ENCODE peak calls at places on chromosomes 12 and 14, in eight cellular contexts. One of them, this sample, is unnamed.

GRCh38 chr12:22625671-22626251 is 790 bp downstream of the ETNK1 start:
- DNase-seq in foreskin fibroblast: peak
- DNase-seq in CD4-positive, CD25-positive, alpha-beta regulatory T cell: peak
- DNase-seq in GM23248: peak
- DNase-seq in activated CD4-positive, alpha-beta T cell treated with anti-CD3 and anti-CD28 coated beads for 1 hour: no peak
- DNase-seq in HEK293T: peak
- DNase-seq in HTR-8/SVneo: peak
- DNase-seq in NCI-H2107: peak
- DNase-seq in this sample: peak

GRCh38 chr14:90445011-90445410 is 48.2 kb downstream of the CALM1 start:
- DNase-seq in foreskin fibroblast: no peak
- DNase-seq in CD4-positive, CD25-positive, alpha-beta regulatory T cell: no peak
- DNase-seq in GM23248: no peak
- DNase-seq in activated CD4-positive, alpha-beta T cell treated with anti-CD3 and anti-CD28 coated beads for 1 hour: no peak
- DNase-seq in HEK293T: no peak
- DNase-seq in HTR-8/SVneo: no peak
- DNase-seq in NCI-H2107: no peak
- DNase-seq in this sample: no peak

GRCh38 chr12:131721548-131721947 is 10.7 kb downstream of the SFSWAP start:
- DNase-seq in foreskin fibroblast: no peak
- DNase-seq in CD4-positive, CD25-positive, alpha-beta regulatory T cell: no peak
- DNase-seq in GM23248: no peak
- DNase-seq in activated CD4-positive, alpha-beta T cell treated with anti-CD3 and anti-CD28 coated beads for 1 hour: no peak
- DNase-seq in HEK293T: no peak
- DNase-seq in HTR-8/SVneo: no peak
- DNase-seq in NCI-H2107: no peak
- DNase-seq in this sample: no peak

GRCh38 chr12:45660330-45660729 is 69.2 kb upstream of the ARID2 start:
- DNase-seq in foreskin fibroblast: peak
- DNase-seq in CD4-positive, CD25-positive, alpha-beta regulatory T cell: no peak
- DNase-seq in GM23248: peak
- DNase-seq in activated CD4-positive, alpha-beta T cell treated with anti-CD3 and anti-CD28 coated beads for 1 hour: no peak
- DNase-seq in HEK293T: no peak
- DNase-seq in HTR-8/SVneo: peak
- DNase-seq in NCI-H2107: no peak
- DNase-seq in this sample: no peak

GRCh38 chr12:2797721-2798418 is 3.1 kb downstream of the FKBP4 start:
- DNase-seq in foreskin fibroblast: no peak
- DNase-seq in CD4-positive, CD25-positive, alpha-beta regulatory T cell: no peak
- DNase-seq in GM23248: peak
- DNase-seq in activated CD4-positive, alpha-beta T cell treated with anti-CD3 and anti-CD28 coated beads for 1 hour: no peak
- DNase-seq in HEK293T: no peak
- DNase-seq in HTR-8/SVneo: no peak
- DNase-seq in NCI-H2107: no peak
- DNase-seq in this sample: no peak

GRCh38 chr12:53061404-53062010 is 11.6 kb downstream of the TNS2 start:
- DNase-seq in foreskin fibroblast: no peak
- DNase-seq in CD4-positive, CD25-positive, alpha-beta regulatory T cell: no peak
- DNase-seq in GM23248: no peak
- DNase-seq in activated CD4-positive, alpha-beta T cell treated with anti-CD3 and anti-CD28 coated beads for 1 hour: no peak
- DNase-seq in HEK293T: no peak
- DNase-seq in HTR-8/SVneo: no peak
- DNase-seq in NCI-H2107: peak
- DNase-seq in this sample: peak

GRCh38 chr12:111100003-111100402 is 179.6 kb upstream of the MYL2 start:
- DNase-seq in foreskin fibroblast: no peak
- DNase-seq in CD4-positive, CD25-positive, alpha-beta regulatory T cell: no peak
- DNase-seq in GM23248: no peak
- DNase-seq in activated CD4-positive, alpha-beta T cell treated with anti-CD3 and anti-CD28 coated beads for 1 hour: no peak
- DNase-seq in HEK293T: no peak
- DNase-seq in HTR-8/SVneo: no peak
- DNase-seq in NCI-H2107: no peak
- DNase-seq in this sample: no peak

GRCh38 chr12:76859621-76860020 is 19.2 kb downstream of the CSRP2 start:
- DNase-seq in foreskin fibroblast: no peak
- DNase-seq in CD4-positive, CD25-positive, alpha-beta regulatory T cell: no peak
- DNase-seq in GM23248: no peak
- DNase-seq in activated CD4-positive, alpha-beta T cell treated with anti-CD3 and anti-CD28 coated beads for 1 hour: no peak
- DNase-seq in HEK293T: no peak
- DNase-seq in HTR-8/SVneo: no peak
- DNase-seq in NCI-H2107: no peak
- DNase-seq in this sample: no peak

GRCh38 chr14:85867450-85867849 is 337.5 kb downstream of the FLRT2 start:
- DNase-seq in foreskin fibroblast: no peak
- DNase-seq in CD4-positive, CD25-positive, alpha-beta regulatory T cell: no peak
- DNase-seq in GM23248: no peak
- DNase-seq in activated CD4-positive, alpha-beta T cell treated with anti-CD3 and anti-CD28 coated beads for 1 hour: no peak
- DNase-seq in HEK293T: no peak
- DNase-seq in HTR-8/SVneo: no peak
- DNase-seq in NCI-H2107: no peak
- DNase-seq in this sample: no peak

GRCh38 chr14:47438650-47439140 is 236.7 kb downstream of the MDGA2 start:
- DNase-seq in foreskin fibroblast: no peak
- DNase-seq in CD4-positive, CD25-positive, alpha-beta regulatory T cell: no peak
- DNase-seq in GM23248: no peak
- DNase-seq in activated CD4-positive, alpha-beta T cell treated with anti-CD3 and anti-CD28 coated beads for 1 hour: no peak
- DNase-seq in HEK293T: no peak
- DNase-seq in HTR-8/SVneo: peak
- DNase-seq in NCI-H2107: no peak
- DNase-seq in this sample: no peak

GRCh38 chr12:64320611-64321010 is 69.9 kb downstream of the C12orf56 start:
- DNase-seq in foreskin fibroblast: no peak
- DNase-seq in CD4-positive, CD25-positive, alpha-beta regulatory T cell: no peak
- DNase-seq in GM23248: no peak
- DNase-seq in activated CD4-positive, alpha-beta T cell treated with anti-CD3 and anti-CD28 coated beads for 1 hour: no peak
- DNase-seq in HEK293T: no peak
- DNase-seq in HTR-8/SVneo: no peak
- DNase-seq in NCI-H2107: no peak
- DNase-seq in this sample: no peak

GRCh38 chr14:76019676-76020075 is 34.1 kb downstream of the IFT43 start:
- DNase-seq in foreskin fibroblast: no peak
- DNase-seq in CD4-positive, CD25-positive, alpha-beta regulatory T cell: no peak
- DNase-seq in GM23248: no peak
- DNase-seq in activated CD4-positive, alpha-beta T cell treated with anti-CD3 and anti-CD28 coated beads for 1 hour: no peak
- DNase-seq in HEK293T: no peak
- DNase-seq in HTR-8/SVneo: no peak
- DNase-seq in NCI-H2107: no peak
- DNase-seq in this sample: no peak

GRCh38 chr12:43882578-43883178 is 46.8 kb downstream of the TMEM117 start:
- DNase-seq in foreskin fibroblast: peak
- DNase-seq in CD4-positive, CD25-positive, alpha-beta regulatory T cell: peak
- DNase-seq in GM23248: peak
- DNase-seq in activated CD4-positive, alpha-beta T cell treated with anti-CD3 and anti-CD28 coated beads for 1 hour: no peak
- DNase-seq in HEK293T: peak
- DNase-seq in HTR-8/SVneo: peak
- DNase-seq in NCI-H2107: peak
- DNase-seq in this sample: peak

GRCh38 chr12:2358986-2359658 is 306.3 kb downstream of the CACNA1C start:
- DNase-seq in foreskin fibroblast: no peak
- DNase-seq in CD4-positive, CD25-positive, alpha-beta regulatory T cell: no peak
- DNase-seq in GM23248: no peak
- DNase-seq in activated CD4-positive, alpha-beta T cell treated with anti-CD3 and anti-CD28 coated beads for 1 hour: no peak
- DNase-seq in HEK293T: no peak
- DNase-seq in HTR-8/SVneo: no peak
- DNase-seq in NCI-H2107: no peak
- DNase-seq in this sample: no peak

GRCh38 chr14:59208224-59208814 is 19.9 kb downstream of the DAAM1 start:
- DNase-seq in foreskin fibroblast: peak
- DNase-seq in CD4-positive, CD25-positive, alpha-beta regulatory T cell: no peak
- DNase-seq in GM23248: peak
- DNase-seq in activated CD4-positive, alpha-beta T cell treated with anti-CD3 and anti-CD28 coated beads for 1 hour: no peak
- DNase-seq in HEK293T: no peak
- DNase-seq in HTR-8/SVneo: peak
- DNase-seq in NCI-H2107: no peak
- DNase-seq in this sample: no peak

GRCh38 chr14:49879683-49880204 is 13.1 kb upstream of the ARF6 start:
- DNase-seq in foreskin fibroblast: no peak
- DNase-seq in CD4-positive, CD25-positive, alpha-beta regulatory T cell: peak
- DNase-seq in GM23248: peak
- DNase-seq in activated CD4-positive, alpha-beta T cell treated with anti-CD3 and anti-CD28 coated beads for 1 hour: peak
- DNase-seq in HEK293T: peak
- DNase-seq in HTR-8/SVneo: peak
- DNase-seq in NCI-H2107: peak
- DNase-seq in this sample: peak

GRCh38 chr14:76257842-76258397 is 106.2 kb downstream of the GPATCH2L start:
- DNase-seq in foreskin fibroblast: no peak
- DNase-seq in CD4-positive, CD25-positive, alpha-beta regulatory T cell: no peak
- DNase-seq in GM23248: no peak
- DNase-seq in activated CD4-positive, alpha-beta T cell treated with anti-CD3 and anti-CD28 coated beads for 1 hour: no peak
- DNase-seq in HEK293T: no peak
- DNase-seq in HTR-8/SVneo: no peak
- DNase-seq in NCI-H2107: peak
- DNase-seq in this sample: no peak

GRCh38 chr12:40224439-40225291 is at the start of gene LRRK2:
- DNase-seq in foreskin fibroblast: peak
- DNase-seq in CD4-positive, CD25-positive, alpha-beta regulatory T cell: peak
- DNase-seq in GM23248: peak
- DNase-seq in activated CD4-positive, alpha-beta T cell treated with anti-CD3 and anti-CD28 coated beads for 1 hour: peak
- DNase-seq in HEK293T: peak
- DNase-seq in HTR-8/SVneo: peak
- DNase-seq in NCI-H2107: no peak
- DNase-seq in this sample: no peak

GRCh38 chr12:57766464-57767311 is at the start of gene CYP27B1:
- DNase-seq in foreskin fibroblast: no peak
- DNase-seq in CD4-positive, CD25-positive, alpha-beta regulatory T cell: no peak
- DNase-seq in GM23248: peak
- DNase-seq in activated CD4-positive, alpha-beta T cell treated with anti-CD3 and anti-CD28 coated beads for 1 hour: no peak
- DNase-seq in HEK293T: no peak
- DNase-seq in HTR-8/SVneo: peak
- DNase-seq in NCI-H2107: no peak
- DNase-seq in this sample: no peak

GRCh38 chr12:12976366-12976765 is 23.7 kb downstream of the HEBP1 start:
- DNase-seq in foreskin fibroblast: peak
- DNase-seq in CD4-positive, CD25-positive, alpha-beta regulatory T cell: no peak
- DNase-seq in GM23248: peak
- DNase-seq in activated CD4-positive, alpha-beta T cell treated with anti-CD3 and anti-CD28 coated beads for 1 hour: no peak
- DNase-seq in HEK293T: no peak
- DNase-seq in HTR-8/SVneo: no peak
- DNase-seq in NCI-H2107: no peak
- DNase-seq in this sample: no peak

GRCh38 chr12:124296295-124296915 is 1.5 kb downstream of the RFLNA start:
- DNase-seq in foreskin fibroblast: no peak
- DNase-seq in CD4-positive, CD25-positive, alpha-beta regulatory T cell: no peak
- DNase-seq in GM23248: no peak
- DNase-seq in activated CD4-positive, alpha-beta T cell treated with anti-CD3 and anti-CD28 coated beads for 1 hour: no peak
- DNase-seq in HEK293T: no peak
- DNase-seq in HTR-8/SVneo: no peak
- DNase-seq in NCI-H2107: no peak
- DNase-seq in this sample: no peak

GRCh38 chr12:68345763-68346162 is 13.6 kb upstream of the MDM1 start:
- DNase-seq in foreskin fibroblast: no peak
- DNase-seq in CD4-positive, CD25-positive, alpha-beta regulatory T cell: no peak
- DNase-seq in GM23248: no peak
- DNase-seq in activated CD4-positive, alpha-beta T cell treated with anti-CD3 and anti-CD28 coated beads for 1 hour: no peak
- DNase-seq in HEK293T: no peak
- DNase-seq in HTR-8/SVneo: no peak
- DNase-seq in NCI-H2107: no peak
- DNase-seq in this sample: no peak

GRCh38 chr12:121773011-121773777 is 20.3 kb downstream of the RHOF start:
- DNase-seq in foreskin fibroblast: no peak
- DNase-seq in CD4-positive, CD25-positive, alpha-beta regulatory T cell: peak
- DNase-seq in GM23248: peak
- DNase-seq in activated CD4-positive, alpha-beta T cell treated with anti-CD3 and anti-CD28 coated beads for 1 hour: peak
- DNase-seq in HEK293T: peak
- DNase-seq in HTR-8/SVneo: peak
- DNase-seq in NCI-H2107: peak
- DNase-seq in this sample: peak

GRCh38 chr14:103501921-103502669 is 20.5 kb downstream of the CKB start:
- DNase-seq in foreskin fibroblast: no peak
- DNase-seq in CD4-positive, CD25-positive, alpha-beta regulatory T cell: no peak
- DNase-seq in GM23248: no peak
- DNase-seq in activated CD4-positive, alpha-beta T cell treated with anti-CD3 and anti-CD28 coated beads for 1 hour: no peak
- DNase-seq in HEK293T: no peak
- DNase-seq in HTR-8/SVneo: no peak
- DNase-seq in NCI-H2107: no peak
- DNase-seq in this sample: peak

GRCh38 chr12:83017001-83017400 is 330.3 kb downstream of the TMTC2 start:
- DNase-seq in foreskin fibroblast: no peak
- DNase-seq in CD4-positive, CD25-positive, alpha-beta regulatory T cell: no peak
- DNase-seq in GM23248: no peak
- DNase-seq in activated CD4-positive, alpha-beta T cell treated with anti-CD3 and anti-CD28 coated beads for 1 hour: no peak
- DNase-seq in HEK293T: no peak
- DNase-seq in HTR-8/SVneo: no peak
- DNase-seq in NCI-H2107: no peak
- DNase-seq in this sample: no peak

GRCh38 chr12:122104844-122105243 is 26.3 kb downstream of the MLXIP start:
- DNase-seq in foreskin fibroblast: no peak
- DNase-seq in CD4-positive, CD25-positive, alpha-beta regulatory T cell: no peak
- DNase-seq in GM23248: no peak
- DNase-seq in activated CD4-positive, alpha-beta T cell treated with anti-CD3 and anti-CD28 coated beads for 1 hour: no peak
- DNase-seq in HEK293T: no peak
- DNase-seq in HTR-8/SVneo: no peak
- DNase-seq in NCI-H2107: no peak
- DNase-seq in this sample: no peak

GRCh38 chr12:109069307-109070231 is 17.2 kb downstream of the USP30 start:
- DNase-seq in foreskin fibroblast: no peak
- DNase-seq in CD4-positive, CD25-positive, alpha-beta regulatory T cell: no peak
- DNase-seq in GM23248: no peak
- DNase-seq in activated CD4-positive, alpha-beta T cell treated with anti-CD3 and anti-CD28 coated beads for 1 hour: no peak
- DNase-seq in HEK293T: no peak
- DNase-seq in HTR-8/SVneo: no peak
- DNase-seq in NCI-H2107: peak
- DNase-seq in this sample: peak

GRCh38 chr12:80032967-80033366 is 66.4 kb upstream of the OTOGL start:
- DNase-seq in foreskin fibroblast: no peak
- DNase-seq in CD4-positive, CD25-positive, alpha-beta regulatory T cell: no peak
- DNase-seq in GM23248: peak
- DNase-seq in activated CD4-positive, alpha-beta T cell treated with anti-CD3 and anti-CD28 coated beads for 1 hour: no peak
- DNase-seq in HEK293T: no peak
- DNase-seq in HTR-8/SVneo: no peak
- DNase-seq in NCI-H2107: no peak
- DNase-seq in this sample: no peak

GRCh38 chr14:70735043-70735442 is 74.3 kb downstream of the MAP3K9 start:
- DNase-seq in foreskin fibroblast: no peak
- DNase-seq in CD4-positive, CD25-positive, alpha-beta regulatory T cell: no peak
- DNase-seq in GM23248: no peak
- DNase-seq in activated CD4-positive, alpha-beta T cell treated with anti-CD3 and anti-CD28 coated beads for 1 hour: no peak
- DNase-seq in HEK293T: peak
- DNase-seq in HTR-8/SVneo: no peak
- DNase-seq in NCI-H2107: peak
- DNase-seq in this sample: no peak

This sample was measured in NCI-H1436.